ENCODE peak calls at places on chromosomes 3 and 15, in eight cellular contexts. R is NCI-H1092 treated with DMSO at 0.1 percent for 48 hours; J is H9; G is IMR-90; K is heart left ventricle; E is kidney tubule cell; C is HFFc6; N is naive thymus-derived CD8-positive, alpha-beta T cell. T is an unnamed sample.

GRCh38 chr3:23439080-23439479 is 236.0 kb downstream of the UBE2E2 start:
- DNase-seq in C (no peak), K (no peak), J (no peak), G (no peak), R (no peak), N (no peak), E (no peak), T (no peak)

GRCh38 chr3:174116421-174116820 is 718.9 kb downstream of the NLGN1 start:
- DNase-seq in J (no peak), N (no peak), E (no peak), C (no peak), K (no peak), G (peak; percentile 84), R (no peak), T (no peak)

GRCh38 chr15:73388256-73388781 is 19.6 kb upstream of the HCN4 start:
- DNase-seq in C (peak; percentile 61), N (no peak), G (peak; percentile 68), K (no peak), J (peak; percentile 56), E (peak; percentile 96), R (no peak), T (peak; percentile 85)

GRCh38 chr3:70358978-70359580 is 46.6 kb upstream of the MDFIC2 start:
- DNase-seq in C (peak; percentile 2), G (peak; percentile 40), N (no peak), K (no peak), E (peak; percentile 45), J (no peak), R (peak; percentile 7), T (no peak)

GRCh38 chr3:157027861-157028745 is 131.8 kb downstream of the CCNL1 start:
- DNase-seq in C (no peak), G (no peak), N (no peak), R (no peak), E (no peak), J (no peak), K (no peak), T (no peak)

GRCh38 chr3:98817546-98817945 is 54.4 kb downstream of the ST3GAL6 start:
- DNase-seq in R (peak; percentile 54), K (no peak), J (no peak), E (peak; percentile 58), N (no peak), C (peak; percentile 61), G (peak; percentile 59), T (no peak)

GRCh38 chr3:141371882-141372281 is 3.6 kb downstream of the ZBTB38 start:
- DNase-seq in R (no peak), C (no peak), G (no peak), K (no peak), N (no peak), E (no peak), J (no peak), T (no peak)

GRCh38 chr3:39528844-39529243 is 61.4 kb downstream of the MOBP start:
- DNase-seq in E (peak; percentile 21), K (no peak), J (no peak), G (no peak), N (no peak), R (no peak), C (no peak), T (no peak)

GRCh38 chr3:189393598-189393997 is 221.8 kb downstream of the TPRG1 start:
- DNase-seq in J (no peak), C (no peak), K (no peak), N (no peak), E (no peak), G (no peak), R (no peak), T (no peak)

GRCh38 chr3:127544151-127544805 is 46.3 kb downstream of the TPRA1 start:
- DNase-seq in K (peak; percentile 69), J (peak; percentile 88), R (peak; percentile 73), N (peak; percentile 50), G (peak; percentile 60), E (peak; percentile 76), C (peak; percentile 47), T (peak; percentile 86)

GRCh38 chr3:169748670-169749069 is 16.2 kb downstream of the TERC start:
- DNase-seq in R (no peak), G (no peak), E (no peak), K (no peak), N (no peak), C (no peak), J (no peak), T (no peak)

GRCh38 chr15:28125673-28126651 is 26.8 kb upstream of the OCA2 start:
- DNase-seq in G (peak; percentile 64), N (peak; percentile 16), K (no peak), J (no peak), R (peak; percentile 22), E (peak; percentile 46), C (peak; percentile 56), T (no peak)

GRCh38 chr15:62847900-62848489 is 194.6 kb upstream of the TPM1 start:
- DNase-seq in N (peak; percentile 11), G (peak; percentile 54), R (peak; percentile 9), J (peak; percentile 83), K (peak; percentile 72), E (peak; percentile 83), C (peak; percentile 40), T (peak; percentile 85)

GRCh38 chr3:46484911-46485696 is 12.7 kb upstream of the RTP3 start:
- DNase-seq in E (peak; percentile 60), R (peak; percentile 14), C (no peak), G (no peak), N (no peak), K (no peak), J (peak; percentile 65), T (peak; percentile 53)

GRCh38 chr3:127467386-127467785 is 123.1 kb downstream of the TPRA1 start:
- DNase-seq in E (no peak), G (no peak), J (peak; percentile 61), N (no peak), R (no peak), K (no peak), C (no peak), T (no peak)

GRCh38 chr3:8660781-8661180 is 16.2 kb upstream of the SSUH2 start:
- DNase-seq in G (peak; percentile 18), J (no peak), K (no peak), E (no peak), C (no peak), R (no peak), N (no peak), T (no peak)

GRCh38 chr3:41118461-41119385 is 80.6 kb upstream of the CTNNB1 start:
- DNase-seq in G (no peak), R (no peak), K (no peak), C (no peak), J (no peak), N (no peak), E (no peak), T (peak; percentile 49)